ENCODE peak calls at places on chromosomes 4 and X, in six cellular contexts. T is stomach, A is K562, H is tibial nerve, G is suprapubic skin, K is sigmoid colon. Y is an unnamed sample.

GRCh38 chr4:71400788-71401187 is 62.0 kb downstream of the SLC4A4 start:
- DNase-seq in T (no peak), A (no peak), H (no peak), G (no peak), K (no peak), Y (no peak)

GRCh38 chr4:92551616-92552015 is 247.8 kb downstream of the GRID2 start:
- DNase-seq in T (no peak), A (no peak), H (no peak), G (no peak), K (no peak), Y (no peak)

GRCh38 chr4:189092596-189092995 is 848.1 kb upstream of the FRG1 start:
- DNase-seq in T (no peak), A (no peak), H (no peak), G (no peak), K (no peak), Y (no peak)

GRCh38 chr4:109921384-109921808 is 8.7 kb downstream of the EGF start:
- DNase-seq in T (no peak), A (no peak), H (no peak), G (no peak), K (no peak), Y (no peak)

GRCh38 chr4:38130884-38131283 is 170.7 kb downstream of the PTTG2 start:
- DNase-seq in T (no peak), A (no peak), H (no peak), G (peak; percentile 7), K (no peak), Y (no peak)

GRCh38 chrX:136910565-136911040 is 30.1 kb upstream of the RBMX start:
- DNase-seq in T (no peak), A (no peak), H (no peak), G (no peak), K (no peak), Y (no peak)

GRCh38 chr4:109803924-109804571 is 2.2 kb upstream of the CFI start:
- DNase-seq in T (no peak), A (peak; percentile 57), H (no peak), G (no peak), K (no peak), Y (no peak)

GRCh38 chr4:14902337-14902736 is 99.9 kb upstream of the CPEB2 start:
- DNase-seq in T (no peak), A (no peak), H (no peak), G (no peak), K (no peak), Y (no peak)

GRCh38 chr4:40202474-40202873 is 5.6 kb downstream of the RHOH start:
- DNase-seq in T (no peak), A (no peak), H (no peak), G (no peak), K (no peak), Y (no peak)

GRCh38 chrX:20061869-20062254 is 54.8 kb downstream of the MAP7D2 start:
- DNase-seq in T (no peak), A (no peak), H (peak; percentile 4), G (no peak), K (no peak), Y (no peak)

GRCh38 chr4:80125252-80126177 is 52.5 kb upstream of the ANTXR2 start:
- DNase-seq in T (no peak), A (peak; percentile 76), H (peak; percentile 48), G (no peak), K (no peak), Y (no peak)

GRCh38 chr4:105248613-105249012 is 101.9 kb downstream of the TET2 start:
- DNase-seq in T (no peak), A (no peak), H (no peak), G (no peak), K (no peak), Y (no peak)

GRCh38 chr4:143396695-143397094 is 60.0 kb downstream of the GAB1 start:
- DNase-seq in T (no peak), A (peak; percentile 19), H (no peak), G (no peak), K (no peak), Y (no peak)

DNA sequence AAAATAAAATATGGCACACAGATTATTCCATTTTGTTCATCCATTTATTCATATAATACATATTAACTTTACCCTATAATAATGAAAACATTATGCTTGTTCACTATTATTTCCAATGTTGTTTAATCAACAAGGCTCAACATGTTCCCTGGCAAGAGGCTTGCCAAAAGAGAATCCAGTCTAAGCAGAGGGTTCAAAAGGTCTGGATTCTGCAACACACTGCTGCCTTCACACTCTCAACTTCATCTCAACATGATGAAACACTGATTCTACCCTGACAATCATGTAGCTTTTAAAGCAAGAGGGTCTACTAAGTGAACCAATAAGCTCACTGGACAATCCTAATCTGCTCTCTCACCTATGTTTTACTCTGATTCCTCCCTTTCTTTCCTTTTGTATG is 101.1 kb downstream of the MID1 start:
- DNase-seq in T (no peak), A (no peak), H (no peak), G (no peak), K (no peak), Y (no peak)
- TF ChIP-seq CTCF in T (no peak), A (no peak), H (no peak), G (no peak), K (no peak), Y (no peak)

GRCh38 chrX:87403551-87403950 is 114.1 kb upstream of the KLHL4 start:
- DNase-seq in T (no peak), A (no peak), H (no peak), G (no peak), K (no peak), Y (no peak)

GRCh38 chrX:87409113-87409841 is 108.3 kb upstream of the KLHL4 start:
- DNase-seq in T (no peak), A (peak; percentile 68), H (peak; percentile 11), G (no peak), K (peak; percentile 71), Y (peak; percentile 83)
- TF ChIP-seq EP300 in T (no peak), A (no peak), H (no peak), G (no peak), K (no peak), Y (no peak)

DNA sequence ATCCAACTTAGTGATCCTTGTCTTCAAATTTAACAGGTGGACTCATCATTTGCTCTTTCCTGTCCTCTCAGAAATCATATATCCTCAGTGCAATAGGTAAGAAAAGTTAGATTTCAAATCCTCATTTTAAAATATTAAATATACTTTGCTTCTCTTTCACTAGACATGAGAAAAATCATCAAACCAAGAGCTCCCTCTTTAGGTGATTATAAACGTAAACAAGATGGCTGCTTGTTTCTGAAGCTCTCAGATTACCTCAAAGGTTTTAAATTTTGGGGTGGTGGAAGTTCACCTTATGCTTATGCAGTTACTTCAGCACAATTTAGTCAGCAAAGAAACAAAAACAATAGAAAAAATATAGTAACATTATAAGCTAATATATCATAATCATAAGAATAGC is 27.3 kb downstream of the CSN3 start:
- DNase-seq in T (no peak), A (no peak), H (no peak), G (no peak), K (no peak), Y (no peak)
- TF ChIP-seq CTCF in T (no peak), A (no peak), H (no peak), G (no peak), K (no peak), Y (no peak)

DNA sequence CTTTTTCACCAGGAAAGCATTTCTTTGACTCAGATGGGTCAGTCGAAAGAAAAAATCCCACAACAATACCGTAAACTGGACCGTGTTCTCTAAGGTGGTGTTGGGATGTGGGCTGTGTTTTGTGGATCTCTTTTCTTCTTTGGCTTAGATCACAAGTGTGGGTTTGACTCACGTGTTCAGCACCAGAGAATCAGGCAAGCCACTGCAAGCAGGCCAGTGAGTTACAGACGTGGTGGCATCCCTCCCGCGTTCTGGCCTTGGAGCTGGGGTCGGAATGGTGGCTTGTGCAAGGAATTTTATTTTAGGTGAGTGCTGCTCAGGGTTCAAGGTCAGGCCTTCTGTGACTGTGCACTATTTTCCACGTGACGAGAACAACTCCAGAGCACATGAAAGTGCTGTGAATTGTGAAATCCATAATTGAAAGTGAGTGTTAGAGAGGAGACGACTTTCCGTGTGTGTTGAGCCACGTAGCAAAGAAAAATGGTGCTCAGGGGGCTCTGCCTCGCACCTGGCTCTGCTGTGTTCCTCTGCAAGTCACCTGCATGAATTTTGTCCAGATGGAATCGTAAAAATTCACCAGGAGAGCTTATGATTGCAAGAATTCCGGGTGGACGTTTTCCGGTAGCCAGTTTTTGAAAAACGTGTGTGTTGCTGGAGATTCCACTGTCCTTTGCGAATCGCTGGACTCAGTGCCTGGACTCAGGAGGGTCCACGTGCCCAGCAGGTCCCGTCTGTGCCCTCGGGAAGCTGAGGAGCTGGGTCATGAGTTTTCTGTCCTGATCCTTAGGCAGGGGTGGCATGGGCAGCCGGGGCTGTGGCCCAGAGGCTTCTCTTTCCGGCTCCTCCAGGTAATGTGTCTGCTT is 33.6 kb upstream of the HGFAC start:
- DNase-seq in T (no peak), A (no peak), H (no peak), G (peak; percentile 46), K (peak; percentile 35), Y (peak; percentile 88)
- TF ChIP-seq EP300 in T (no peak), A (no peak), H (no peak), G (no peak), K (no peak), Y (no peak)

GRCh38 chr4:139171878-139172691 is 4.9 kb downstream of the ELF2 start:
- DNase-seq in T (no peak), A (peak; percentile 61), H (no peak), G (no peak), K (no peak), Y (no peak)

GRCh38 chr4:139177049-139177887 is at the start of gene ELF2:
- DNase-seq in T (peak; percentile 94), A (peak; percentile 96), H (peak; percentile 88), G (peak; percentile 95), K (peak; percentile 98), Y (peak; percentile 96)

GRCh38 chr4:139176299-139177048 is 544 bp downstream of the ELF2 start:
- DNase-seq in T (peak; percentile 91), A (peak; percentile 92), H (peak; percentile 77), G (peak; percentile 93), K (peak; percentile 92), Y (peak; percentile 86)

GRCh38 chr4:139175647-139176298 is 1.2 kb downstream of the ELF2 start:
- DNase-seq in T (no peak), A (no peak), H (no peak), G (no peak), K (no peak), Y (no peak)

DNA sequence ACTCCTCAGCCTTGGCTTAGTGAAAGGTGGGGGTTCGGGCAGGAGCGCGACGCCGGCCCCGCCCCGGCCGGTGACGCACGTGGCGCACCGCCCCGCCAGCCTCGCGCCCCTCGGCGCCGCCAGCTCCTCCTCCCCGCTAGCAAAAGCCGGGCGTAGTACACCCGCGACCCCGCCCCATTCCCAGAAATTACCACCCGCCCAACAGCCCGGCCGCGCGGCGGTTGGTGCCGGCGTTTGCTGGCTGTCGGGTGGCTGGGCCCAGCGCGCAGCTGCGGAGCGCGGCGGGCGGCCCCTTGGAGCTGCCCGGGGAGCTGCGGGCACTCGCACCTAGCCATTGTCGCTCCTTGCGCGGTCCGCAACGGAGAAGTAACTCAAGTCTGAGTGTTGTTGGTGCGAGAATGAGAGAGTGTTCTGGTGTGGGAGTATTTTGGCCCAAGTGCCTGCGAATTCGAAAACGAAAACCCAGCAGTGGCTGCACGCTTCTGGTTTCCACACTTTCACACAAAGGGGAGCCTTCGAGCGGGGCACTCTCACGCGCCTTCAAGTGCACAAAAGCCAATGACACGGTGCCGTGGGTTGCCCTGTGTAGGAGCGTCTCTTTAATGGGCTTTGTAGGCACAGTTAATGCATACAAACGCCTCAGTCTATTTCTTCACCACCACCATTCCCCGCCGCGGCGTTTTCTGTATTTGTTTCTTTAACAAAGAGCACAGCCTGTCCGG is 1.0 kb upstream of the ELF2 start:
- DNase-seq in T (peak; percentile 96), A (peak; percentile 96), H (peak; percentile 91), G (peak; percentile 97), K (peak; percentile 98), Y (peak; percentile 91)
- TF ChIP-seq CTCF in T (no peak), A (no peak), H (peak; percentile 29), G (no peak), K (no peak), Y (no peak)

GRCh38 chr4:82373816-82374740 is at the start of gene HNRNPD:
- DNase-seq in T (peak; percentile 97), A (peak; percentile 99), H (peak; percentile 94), G (peak; percentile 99), K (peak; percentile 100), Y (peak; percentile 97)
- TF ChIP-seq EP300 in T (no peak), A (no peak), H (peak; percentile 97), G (no peak), K (no peak), Y (no peak)